ENCODE peak calls at places on chromosome 10, in five cellular contexts. One of them, this sample, is unnamed.

GRCh38 chr10:105056413-105056812 is 415.3 kb downstream of the SORCS3 start:
- DNase-seq in CD4-positive, alpha-beta T cell: no peak
- DNase-seq in GM19239: no peak
- DNase-seq in putamen: no peak
- DNase-seq in iPS-NIHi11: no peak
- DNase-seq in this sample: no peak

GRCh38 chr10:68105820-68106219 is 3.5 kb upstream of the MYPN start:
- DNase-seq in CD4-positive, alpha-beta T cell: no peak
- DNase-seq in GM19239: no peak
- DNase-seq in putamen: peak; percentile 26
- DNase-seq in iPS-NIHi11: no peak
- DNase-seq in this sample: no peak

GRCh38 chr10:6409982-6410694 is 169.9 kb downstream of the PRKCQ start:
- DNase-seq in CD4-positive, alpha-beta T cell: peak; percentile 30
- DNase-seq in GM19239: no peak
- DNase-seq in putamen: no peak
- DNase-seq in iPS-NIHi11: no peak
- DNase-seq in this sample: peak; percentile 47

GRCh38 chr10:32938554-32939061 is 19.4 kb downstream of the ITGB1 start:
- DNase-seq in CD4-positive, alpha-beta T cell: no peak
- DNase-seq in GM19239: no peak
- DNase-seq in putamen: peak; percentile 73
- DNase-seq in iPS-NIHi11: no peak
- DNase-seq in this sample: no peak

GRCh38 chr10:32412499-32412853 is 33.5 kb upstream of the CCDC7 start:
- DNase-seq in CD4-positive, alpha-beta T cell: no peak
- DNase-seq in GM19239: no peak
- DNase-seq in putamen: no peak
- DNase-seq in iPS-NIHi11: no peak
- DNase-seq in this sample: no peak

GRCh38 chr10:34112431-34112830 is 702.7 kb downstream of the PARD3 start:
- DNase-seq in CD4-positive, alpha-beta T cell: no peak
- DNase-seq in GM19239: no peak
- DNase-seq in putamen: no peak
- DNase-seq in iPS-NIHi11: no peak
- DNase-seq in this sample: no peak

GRCh38 chr10:52542891-52543290 is 228.8 kb downstream of the DKK1 start:
- DNase-seq in CD4-positive, alpha-beta T cell: no peak
- DNase-seq in GM19239: no peak
- DNase-seq in putamen: no peak
- DNase-seq in iPS-NIHi11: no peak
- DNase-seq in this sample: no peak

GRCh38 chr10:35765996-35766395 is 123.9 kb upstream of the FZD8 start:
- DNase-seq in CD4-positive, alpha-beta T cell: no peak
- DNase-seq in GM19239: no peak
- DNase-seq in putamen: no peak
- DNase-seq in iPS-NIHi11: no peak
- DNase-seq in this sample: no peak

GRCh38 chr10:34993782-34994181 is 96.4 kb downstream of the CUL2 start:
- DNase-seq in CD4-positive, alpha-beta T cell: no peak
- DNase-seq in GM19239: no peak
- DNase-seq in putamen: no peak
- DNase-seq in iPS-NIHi11: no peak
- DNase-seq in this sample: no peak

GRCh38 chr10:125205431-125205830 is 45.1 kb upstream of the CTBP2 start:
- DNase-seq in CD4-positive, alpha-beta T cell: no peak
- DNase-seq in GM19239: no peak
- DNase-seq in putamen: no peak
- DNase-seq in iPS-NIHi11: no peak
- DNase-seq in this sample: no peak

GRCh38 chr10:67772894-67773511 is 65.0 kb downstream of the DNAJC12 start:
- DNase-seq in CD4-positive, alpha-beta T cell: no peak
- DNase-seq in GM19239: no peak
- DNase-seq in putamen: no peak
- DNase-seq in iPS-NIHi11: no peak
- DNase-seq in this sample: no peak

GRCh38 chr10:72688208-72688651 is 3.7 kb upstream of the MCU start:
- DNase-seq in CD4-positive, alpha-beta T cell: no peak
- DNase-seq in GM19239: no peak
- DNase-seq in putamen: no peak
- DNase-seq in iPS-NIHi11: peak; percentile 29
- DNase-seq in this sample: no peak